ENCODE peak calls at places on chromosomes 2 and 18, in five cellular contexts. R, G, W, E and N are unnamed samples.

GRCh38 chr2:236824836-236825235 is 255.2 kb downstream of the ACKR3 start:
- DNase-seq in R (no peak), G (no peak), W (no peak), E (no peak), N (no peak)

GRCh38 chr18:21903688-21904087 is 163.1 kb downstream of the MIB1 start:
- DNase-seq in R (no peak), G (no peak), W (no peak), E (no peak), N (no peak)

GRCh38 chr2:62475172-62476011 is 30.6 kb downstream of the TMEM17 start:
- DNase-seq in R (no peak), G (no peak), W (no peak), E (no peak), N (peak; percentile 28)

GRCh38 chr2:180730976-180731375 is 249.4 kb upstream of the UBE2E3 start:
- DNase-seq in R (peak; percentile 43), G (no peak), W (no peak), E (no peak), N (no peak)

GRCh38 chr2:95023222-95023597 is 2.3 kb upstream of the MAL start:
- DNase-seq in R (no peak), G (no peak), W (no peak), E (no peak), N (no peak)

GRCh38 chr2:99722726-99723125 is 232.9 kb upstream of the REV1 start:
- DNase-seq in R (no peak), G (no peak), W (no peak), E (no peak), N (peak; percentile 33)

GRCh38 chr2:133486706-133487305 is 81.5 kb downstream of the NCKAP5 start:
- DNase-seq in R (no peak), G (no peak), W (no peak), E (no peak), N (no peak)

GRCh38 chr18:73679941-73680700 is 467.5 kb downstream of the FBXO15 start:
- DNase-seq in R (no peak), G (no peak), W (no peak), E (no peak), N (peak; percentile 40)

DNA sequence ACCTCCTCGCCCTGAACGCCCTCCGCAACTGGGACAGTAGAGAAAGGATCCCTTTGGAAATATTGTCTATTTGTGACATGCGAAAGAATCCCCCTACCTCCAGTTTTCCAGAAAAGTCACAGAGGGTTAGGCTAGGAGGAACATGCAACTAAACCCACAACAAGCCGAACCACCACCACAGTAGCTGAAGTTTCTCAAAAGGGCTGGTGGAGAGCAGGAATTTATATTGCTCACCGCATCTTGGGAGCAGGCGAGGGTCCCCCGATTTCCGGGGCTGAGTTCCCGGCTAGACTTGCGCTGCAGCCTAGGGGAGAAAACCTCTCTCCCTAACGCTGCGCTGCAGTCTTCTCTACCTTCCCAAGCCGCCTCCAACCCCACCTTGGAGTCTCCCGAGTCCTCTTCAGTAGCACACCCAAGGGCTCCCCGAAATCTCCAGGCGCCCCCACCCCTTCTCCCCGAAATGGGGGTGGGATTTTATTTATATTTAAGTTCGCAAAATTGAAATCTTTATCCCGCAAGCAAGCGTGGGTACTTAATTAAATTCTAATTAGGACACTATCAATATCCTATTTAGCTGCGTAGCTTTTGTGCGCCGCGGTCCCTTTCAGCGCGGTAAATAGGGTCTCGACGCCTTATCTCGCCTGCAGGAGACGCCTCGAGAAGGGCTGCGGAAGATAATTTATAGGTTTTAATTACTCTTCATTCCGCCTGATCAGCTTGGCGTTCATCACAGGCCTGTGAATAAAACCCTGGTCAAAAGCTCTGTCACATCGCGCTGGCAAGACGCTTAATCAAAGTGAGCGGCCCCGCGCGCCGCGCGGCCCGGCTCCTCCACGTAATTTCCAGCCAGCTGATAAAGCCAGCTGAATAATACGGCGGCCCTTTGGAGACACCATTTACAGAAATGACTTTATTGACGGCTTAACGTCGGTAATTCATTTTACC is 2.0 kb upstream of the EN1 start:
- DNase-seq in R (no peak), G (no peak), W (no peak), E (no peak), N (no peak)
- H3K4me3 ChIP-seq in R (no peak overlapping the region), G (no peak overlapping the region), W (no peak overlapping the region), E (no peak overlapping the region), N (no peak overlapping the region)

GRCh38 chr2:176852667-176853066 is 359.9 kb upstream of the HNRNPA3 start:
- DNase-seq in R (no peak), G (no peak), W (no peak), E (no peak), N (no peak)
- TF ChIP-seq CTCF in R (no peak), G (no peak), W (no peak), E (no peak), N (no peak)

GRCh38 chr2:197888322-197888721 is 83.9 kb downstream of the PLCL1 start:
- DNase-seq in R (no peak), G (no peak), W (no peak), E (no peak), N (no peak)

GRCh38 chr2:197883354-197884032 is 79.1 kb downstream of the PLCL1 start:
- DNase-seq in R (peak; percentile 74), G (no peak), W (no peak), E (no peak), N (peak; percentile 53)

GRCh38 chr2:197879844-197880408 is 75.5 kb downstream of the PLCL1 start:
- DNase-seq in R (no peak), G (no peak), W (no peak), E (no peak), N (no peak)

GRCh38 chr2:197885587-197885986 is 81.2 kb downstream of the PLCL1 start:
- DNase-seq in R (no peak), G (no peak), W (no peak), E (no peak), N (no peak)

GRCh38 chr2:197884252-197884651 is 79.9 kb downstream of the PLCL1 start:
- DNase-seq in R (no peak), G (no peak), W (no peak), E (no peak), N (no peak)
- H3K4me3 ChIP-seq in R (no peak overlapping the region), G (no peak overlapping the region), W (no peak overlapping the region), E (no peak overlapping the region), N (no peak overlapping the region)

GRCh38 chr2:102166189-102166845 is 20.5 kb upstream of the IL1RL2 start:
- DNase-seq in R (peak; percentile 52), G (no peak), W (no peak), E (no peak), N (peak; percentile 86)
- TF ChIP-seq CTCF in R (peak; percentile 62), G (peak; percentile 22), W (peak; percentile 39), E (peak; percentile 44), N (peak; percentile 68)

GRCh38 chr2:66576381-66577330 is 141.7 kb downstream of the MEIS1 start:
- DNase-seq in R (no peak), G (no peak), W (peak; percentile 29), E (peak; percentile 40), N (peak; percentile 47)
- H3K4me3 ChIP-seq in R (peak overlapping the region; percentile 56), G (no peak overlapping the region), W (peak overlapping the region; percentile 31), E (peak overlapping the region; percentile 17), N (peak overlapping the region; percentile 37)

DNA sequence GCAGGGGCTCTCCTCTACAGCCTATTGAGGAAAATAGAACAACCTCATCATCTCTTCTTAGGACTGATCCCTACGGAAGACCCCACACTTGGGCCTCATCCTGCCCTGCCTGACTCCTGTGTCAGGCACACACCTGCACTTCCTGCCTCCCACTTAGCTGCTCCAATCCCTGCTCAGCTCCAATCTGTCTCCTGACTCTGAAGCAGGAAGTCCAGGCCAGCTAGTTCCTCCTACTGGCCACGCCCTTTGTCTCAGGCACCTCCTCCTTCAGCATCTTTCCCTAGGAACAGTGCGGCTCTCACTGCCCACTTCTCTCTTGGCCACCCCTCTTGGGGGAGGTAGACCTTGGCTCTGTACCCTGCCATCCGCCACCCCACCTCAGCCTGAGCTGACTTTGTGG is 135.8 kb downstream of the CELF4 start:
- DNase-seq in R (no peak), G (no peak), W (no peak), E (no peak), N (no peak)
- TF ChIP-seq CTCF in R (no peak), G (no peak), W (no peak), E (no peak), N (no peak)

DNA sequence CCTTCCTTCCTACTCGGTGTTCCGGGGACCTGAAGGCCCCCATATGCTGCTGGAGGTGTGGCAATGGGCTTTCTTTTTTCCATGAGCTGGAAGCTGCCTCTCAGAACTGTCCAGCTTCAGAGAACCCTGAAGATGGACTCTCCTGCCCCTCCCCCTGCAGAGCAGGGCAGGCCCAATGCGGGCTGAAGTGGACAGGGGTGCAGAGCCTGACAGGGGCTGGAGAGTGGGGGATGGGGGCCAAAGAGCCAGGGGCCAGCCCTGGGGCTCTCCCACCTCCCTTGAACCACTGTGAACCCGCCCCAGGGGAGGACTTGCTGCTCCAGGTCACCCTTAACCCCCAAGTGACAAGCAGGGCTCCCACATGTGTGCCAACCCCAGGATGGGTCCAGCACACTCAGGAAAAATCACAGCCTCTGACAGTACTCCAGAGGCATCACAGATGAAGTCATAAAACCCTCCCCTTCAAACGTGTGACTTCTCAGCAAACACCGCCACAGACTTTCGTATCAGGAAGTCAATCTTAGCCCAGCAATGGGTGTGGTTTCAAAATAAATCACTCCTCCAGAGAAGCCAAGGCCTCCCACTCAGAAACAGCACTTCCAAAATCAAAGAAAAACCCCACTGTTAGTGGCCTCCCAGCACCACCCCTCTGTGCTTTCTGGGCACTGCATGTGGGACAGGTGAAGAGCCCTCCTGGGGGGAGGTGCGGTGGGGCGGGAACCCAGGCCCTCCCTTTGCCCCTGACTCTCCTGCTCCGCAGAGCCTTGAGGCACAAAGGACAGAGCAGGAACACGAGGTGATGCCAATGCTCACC is 135.8 kb downstream of the HDAC4 start:
- DNase-seq in R (peak; percentile 65), G (no peak), W (peak; percentile 75), E (peak; percentile 55), N (peak; percentile 73)
- H3K4me3 ChIP-seq in R (no peak overlapping the region), G (no peak overlapping the region), W (no peak overlapping the region), E (no peak overlapping the region), N (no peak overlapping the region)

GRCh38 chr2:53424902-53425301 is 342.7 kb upstream of the CHAC2 start:
- DNase-seq in R (no peak), G (no peak), W (no peak), E (no peak), N (no peak)

GRCh38 chr2:53417385-53417784 is 350.2 kb upstream of the CHAC2 start:
- DNase-seq in R (no peak), G (no peak), W (no peak), E (no peak), N (no peak)

GRCh38 chr2:53422979-53423378 is 344.6 kb upstream of the CHAC2 start:
- DNase-seq in R (no peak), G (peak; percentile 44), W (peak; percentile 22), E (peak; percentile 38), N (peak; percentile 62)
- TF ChIP-seq CTCF in R (peak; percentile 38), G (peak; percentile 70), W (no peak), E (no peak), N (peak; percentile 75)

GRCh38 chr18:12309683-12310198 is 1.7 kb downstream of the TUBB6 start:
- DNase-seq in R (no peak), G (no peak), W (no peak), E (no peak), N (no peak)
- H3K4me3 ChIP-seq in R (peak overlapping the region; percentile 74), G (peak overlapping the region; percentile 72), W (peak overlapping the region; percentile 48), E (no peak overlapping the region), N (peak overlapping the region; percentile 80)

GRCh38 chr2:80852079-80852807 is 547.7 kb upstream of the LRRTM1 start:
- DNase-seq in R (no peak), G (no peak), W (no peak), E (no peak), N (no peak)
- TF ChIP-seq CTCF in R (no peak), G (peak; percentile 22), W (no peak), E (no peak), N (no peak)